ENCODE peak calls at places on chromosomes 7 and 10, in four cellular contexts. K is bronchial epithelial cell, P is GM23248, B is WERI-Rb-1. G is an unnamed sample.

GRCh38 chr10:34341473-34341872 is 473.6 kb downstream of the PARD3 start:
- DNase-seq in P (peak; percentile 71), B (no peak), K (no peak), G (no peak)

GRCh38 chr7:130627775-130628174 is 40.8 kb downstream of the COPG2 start:
- DNase-seq in K (no peak), B (no peak), P (no peak), G (no peak)

GRCh38 chr7:130940326-130940725 is 206.3 kb upstream of the KLF14 start:
- DNase-seq in B (no peak), K (no peak), P (no peak), G (no peak)

GRCh38 chr10:133141963-133142350 is 18.1 kb upstream of the KNDC1 start:
- DNase-seq in P (no peak), K (no peak), B (no peak), G (no peak)

GRCh38 chr7:42947531-42947930 is 15.4 kb downstream of the MRPL32 start:
- DNase-seq in K (no peak), P (no peak), B (no peak), G (no peak)

GRCh38 chr10:87837445-87837844 is 19.4 kb upstream of the ATAD1 start:
- DNase-seq in B (no peak), P (no peak), K (no peak), G (no peak)

GRCh38 chr7:47448971-47449370 is 132.9 kb downstream of the TNS3 start:
- DNase-seq in P (no peak), B (no peak), K (no peak), G (no peak)

GRCh38 chr10:58268454-58268945 is 462 bp upstream of the CISD1 start:
- DNase-seq in P (no peak), K (no peak), B (no peak), G (no peak)

GRCh38 chr10:28668363-28669226 is 8.7 kb upstream of the BAMBI start:
- DNase-seq in P (peak; percentile 41), B (peak; percentile 42), K (no peak), G (peak; percentile 84)

GRCh38 chr10:95287281-95287680 is 3.5 kb downstream of the PDLIM1 start:
- DNase-seq in P (peak; percentile 39), B (no peak), K (no peak), G (no peak)

GRCh38 chr10:118590334-118590733 is 5.1 kb downstream of the PRLHR start:
- DNase-seq in K (peak; percentile 55), B (peak; percentile 66), P (peak; percentile 13), G (peak; percentile 20)

GRCh38 chr7:43584200-43584586 is 1.3 kb downstream of the STK17A start:
- DNase-seq in K (peak; percentile 74), P (peak; percentile 88), B (no peak), G (peak; percentile 92)

GRCh38 chr7:3446786-3447185 is 145.7 kb downstream of the SDK1 start:
- DNase-seq in P (no peak), K (no peak), B (no peak), G (no peak)

GRCh38 chr7:103857435-103857834 is 132.0 kb downstream of the RELN start:
- DNase-seq in P (no peak), K (no peak), B (peak; percentile 79), G (no peak)

GRCh38 chr7:1377111-1377909 is 82.0 kb downstream of the MICALL2 start:
- DNase-seq in K (no peak), P (no peak), B (peak; percentile 33), G (no peak)

GRCh38 chr7:1380821-1381580 is 78.3 kb downstream of the MICALL2 start:
- DNase-seq in B (no peak), P (no peak), K (no peak), G (no peak)

GRCh38 chr7:1378610-1379180 is 80.6 kb downstream of the MICALL2 start:
- DNase-seq in P (no peak), K (no peak), B (no peak), G (no peak)

GRCh38 chr7:1380211-1380815 is 79.0 kb downstream of the MICALL2 start:
- DNase-seq in B (no peak), P (no peak), K (no peak), G (no peak)

GRCh38 chr7:1379202-1379601 is 80.1 kb downstream of the MICALL2 start:
- DNase-seq in B (no peak), K (no peak), P (no peak), G (no peak)
- H3K27me3 ChIP-seq in B (no peaks in the 10 kb centered on the region), K (peaks cover 2% of the 10 kb centered on the region), P (peaks cover 20% of the 10 kb centered on the region), G (peaks cover 59% of the 10 kb centered on the region)

GRCh38 chr10:104330168-104331117 is 7.8 kb downstream of the ITPRIP start:
- DNase-seq in K (peak; percentile 85), B (peak; percentile 40), P (peak; percentile 89), G (peak; percentile 94)
- H3K4me3 ChIP-seq in K (no peak overlapping the region), B (no peak overlapping the region), P (peak overlapping the region; percentile 51), G (peak overlapping the region; percentile 40)

DNA sequence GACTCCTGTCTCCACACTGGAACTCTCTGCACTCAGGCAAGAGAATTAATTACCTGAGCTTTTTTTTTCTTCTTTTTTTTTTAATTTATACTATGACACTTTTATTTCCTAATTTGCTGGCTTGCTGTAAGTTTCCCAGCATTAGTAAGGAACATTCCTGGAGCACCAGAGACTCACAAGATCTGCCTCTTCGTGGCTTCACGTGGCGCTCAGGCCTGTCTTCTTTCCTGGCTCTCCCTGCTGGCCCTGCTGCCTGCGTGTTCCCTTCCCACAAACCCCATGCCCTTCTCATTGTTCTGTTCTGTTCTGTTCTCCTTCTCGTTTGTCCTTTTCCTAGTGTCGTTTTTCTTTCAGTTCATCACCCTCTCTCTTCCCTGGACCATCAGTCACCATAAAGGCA is 591.6 kb upstream of the PFKP start:
- DNase-seq in B (no peak), K (no peak), P (no peak), G (no peak)
- H3K27me3 ChIP-seq in B (no peaks in the 10 kb centered on the region), K (no peaks in the 10 kb centered on the region), P (no peaks in the 10 kb centered on the region), G (no peaks in the 10 kb centered on the region)

DNA sequence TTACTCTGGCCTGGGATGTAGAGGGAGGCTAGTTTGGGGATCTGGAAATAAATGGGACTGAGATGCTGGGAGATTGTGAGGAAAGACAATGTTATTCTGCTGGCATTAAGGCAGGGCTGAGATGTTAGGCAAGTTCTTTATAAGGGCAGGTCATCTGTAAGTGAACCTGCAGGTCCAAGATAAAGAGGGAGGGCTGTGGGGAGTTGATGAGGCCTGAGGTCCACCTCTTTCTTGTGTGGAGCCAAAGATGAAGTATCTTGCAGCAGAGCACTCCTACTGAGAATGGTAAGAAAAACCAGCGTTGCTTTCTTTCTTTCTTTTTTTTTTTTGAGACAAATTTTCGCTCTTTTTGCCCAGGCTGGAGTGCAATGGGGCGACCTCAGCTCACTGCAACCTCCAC is 19.1 kb downstream of the CYCS start:
- DNase-seq in B (no peak), K (no peak), P (no peak), G (no peak)
- H3K4me3 ChIP-seq in B (no peak overlapping the region), K (no peak overlapping the region), P (no peak overlapping the region), G (no peak overlapping the region)

GRCh38 chr10:77936697-77937567 is 10.4 kb upstream of the DLG5 start:
- DNase-seq in B (no peak), K (no peak), P (no peak), G (no peak)
- H3K27me3 ChIP-seq in B (no peaks in the 10 kb centered on the region), K (no peaks in the 10 kb centered on the region), P (no peaks in the 10 kb centered on the region), G (no peaks in the 10 kb centered on the region)

GRCh38 chr10:1022413-1022812 is 3.2 kb downstream of the IDI2 start:
- DNase-seq in K (no peak), B (peak; percentile 11), P (no peak), G (no peak)
- H3K4me3 ChIP-seq in K (no peak overlapping the region), B (peak overlapping the region; percentile 6), P (no peak overlapping the region), G (no peak overlapping the region)

GRCh38 chr7:155333346-155334234 is 35.9 kb downstream of the INSIG1 start:
- DNase-seq in K (no peak), B (no peak), P (no peak), G (no peak)
- H3K27me3 ChIP-seq in K (no peaks in the 10 kb centered on the region), B (no peaks in the 10 kb centered on the region), P (peaks cover 16% of the 10 kb centered on the region), G (peaks cover 61% of the 10 kb centered on the region)

DNA sequence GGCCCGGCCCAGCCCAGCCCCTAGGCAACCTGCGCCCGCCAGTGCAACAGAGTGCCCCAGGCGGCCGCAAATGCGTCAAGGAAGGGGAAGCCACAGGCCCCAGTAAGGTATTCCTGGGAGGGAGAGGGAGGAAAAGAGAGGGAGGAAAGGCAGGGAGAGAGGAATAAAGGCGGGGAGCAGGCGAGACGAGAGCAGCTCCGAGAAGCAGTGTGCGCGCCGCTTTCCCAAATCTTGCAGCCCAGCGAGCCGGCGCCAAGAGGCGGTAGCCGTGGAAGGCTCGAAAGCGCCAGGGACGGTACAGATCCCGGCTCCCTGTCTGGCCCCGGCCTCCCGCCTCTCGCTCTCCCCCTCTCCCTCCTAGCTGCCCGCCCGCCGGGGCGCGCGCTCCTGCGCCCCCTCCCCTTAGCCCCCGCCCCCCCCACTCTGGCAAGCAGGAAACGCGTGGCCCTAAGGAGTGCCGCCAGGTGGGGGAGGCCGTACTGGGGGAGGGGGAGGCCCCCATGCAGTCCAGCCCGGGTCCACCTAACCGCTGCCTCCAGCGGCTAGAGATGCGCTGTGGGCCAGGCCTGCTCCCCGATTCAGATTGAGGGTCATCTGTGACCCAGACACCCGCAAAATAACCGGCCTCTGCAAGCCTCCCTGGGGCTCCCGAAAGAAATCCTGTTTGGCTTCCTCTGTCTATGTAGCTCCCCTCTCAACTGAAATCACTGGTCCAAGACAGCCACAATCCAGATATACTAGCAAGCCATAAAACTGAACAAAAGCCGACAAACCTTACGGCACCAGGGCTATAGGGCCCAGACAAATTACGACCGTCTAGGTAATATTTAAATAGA is 4.2 kb downstream of the HOXA10 start:
- DNase-seq in K (no peak), P (peak; percentile 79), B (no peak), G (no peak)
- H3K4me3 ChIP-seq in K (no peak overlapping the region), P (peak overlapping the region; percentile 83), B (no peak overlapping the region), G (peak overlapping the region; percentile 94)

DNA sequence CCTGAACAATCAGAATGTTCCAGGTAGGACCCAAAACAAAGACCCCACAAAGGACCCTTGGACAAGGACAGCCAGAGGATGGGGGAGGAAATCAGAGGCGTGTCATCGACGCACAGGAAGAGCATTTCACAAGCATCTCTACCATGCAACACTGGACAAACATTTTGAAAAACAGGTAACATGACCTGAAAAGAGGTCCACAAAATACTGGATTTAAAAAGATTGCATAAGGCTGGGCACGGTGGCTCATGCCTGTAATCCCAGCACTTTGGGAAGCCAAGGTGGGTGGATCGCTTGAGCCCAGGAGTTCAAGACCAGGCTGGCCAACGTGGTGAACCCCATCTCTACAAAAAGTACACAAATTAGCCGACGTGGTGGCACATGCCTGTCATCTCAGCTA is 60.5 kb upstream of the RNF32 start:
- DNase-seq in P (no peak), K (no peak), B (no peak), G (no peak)
- H3K27me3 ChIP-seq in P (no peaks in the 10 kb centered on the region), K (no peaks in the 10 kb centered on the region), B (peaks cover 80% of the 10 kb centered on the region), G (no peaks in the 10 kb centered on the region)

DNA sequence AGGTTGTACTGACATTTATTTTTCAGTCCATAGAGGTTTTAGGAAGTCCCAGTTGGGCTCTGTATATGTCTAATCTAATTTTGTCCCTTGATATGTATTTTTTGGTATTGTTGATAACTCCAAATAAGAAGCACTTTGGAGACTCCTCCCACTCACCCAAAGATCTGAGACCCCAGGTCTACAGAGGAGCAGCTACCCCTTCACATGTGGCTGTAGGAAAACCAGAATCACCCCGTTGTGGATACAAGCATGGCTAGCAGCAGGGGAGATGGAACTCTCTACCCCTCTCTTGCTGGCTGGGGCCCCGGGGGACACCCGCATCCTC is 9.4 kb downstream of the HHEX start:
- DNase-seq in P (no peak), K (no peak), B (no peak), G (no peak)
- H3K4me3 ChIP-seq in P (peak overlapping the region; percentile 72), K (peak overlapping the region; percentile 38), B (no peak overlapping the region), G (peak overlapping the region; percentile 77)

G was measured in adipocyte.